ENCODE peak calls at places on chromosomes 2 and 18, in five cellular contexts. One of them, this sample, is unnamed.

GRCh38 chr18:78676622-78677482 is 302.8 kb upstream of the SALL3 start:
- DNase-seq in EL: no peak
- DNase-seq in CD8-positive, alpha-beta memory T cell: no peak
- DNase-seq in psoas muscle: peak
- DNase-seq in stimulated activated CD8-positive, alpha-beta memory T cell treated with anti-CD3 and anti-CD28 coated beads, Interleukin-7, amount 100 ng/mL, for 1 hour: no peak
- DNase-seq in this sample: no peak

GRCh38 chr2:239157766-239158165 is 243.1 kb downstream of the HDAC4 start:
- DNase-seq in EL: no peak
- DNase-seq in CD8-positive, alpha-beta memory T cell: no peak
- DNase-seq in psoas muscle: peak
- DNase-seq in stimulated activated CD8-positive, alpha-beta memory T cell treated with anti-CD3 and anti-CD28 coated beads, Interleukin-7, amount 100 ng/mL, for 1 hour: no peak
- DNase-seq in this sample: no peak

GRCh38 chr2:10722252-10722825 is 909 bp downstream of the ATP6V1C2 start:
- DNase-seq in EL: no peak
- DNase-seq in CD8-positive, alpha-beta memory T cell: no peak
- DNase-seq in psoas muscle: no peak
- DNase-seq in stimulated activated CD8-positive, alpha-beta memory T cell treated with anti-CD3 and anti-CD28 coated beads, Interleukin-7, amount 100 ng/mL, for 1 hour: no peak
- DNase-seq in this sample: no peak

GRCh38 chr2:10407841-10408648 is 40.1 kb downstream of the ODC1 start:
- DNase-seq in EL: peak
- DNase-seq in CD8-positive, alpha-beta memory T cell: peak
- DNase-seq in psoas muscle: no peak
- DNase-seq in stimulated activated CD8-positive, alpha-beta memory T cell treated with anti-CD3 and anti-CD28 coated beads, Interleukin-7, amount 100 ng/mL, for 1 hour: peak
- DNase-seq in this sample: peak

GRCh38 chr18:68024716-68025115 is 508.2 kb upstream of the DSEL start:
- DNase-seq in EL: no peak
- DNase-seq in CD8-positive, alpha-beta memory T cell: no peak
- DNase-seq in psoas muscle: no peak
- DNase-seq in stimulated activated CD8-positive, alpha-beta memory T cell treated with anti-CD3 and anti-CD28 coated beads, Interleukin-7, amount 100 ng/mL, for 1 hour: no peak
- DNase-seq in this sample: no peak

GRCh38 chr2:118300807-118301206 is 212.5 kb downstream of the INSIG2 start:
- DNase-seq in EL: no peak
- DNase-seq in CD8-positive, alpha-beta memory T cell: no peak
- DNase-seq in psoas muscle: no peak
- DNase-seq in stimulated activated CD8-positive, alpha-beta memory T cell treated with anti-CD3 and anti-CD28 coated beads, Interleukin-7, amount 100 ng/mL, for 1 hour: no peak
- DNase-seq in this sample: no peak

GRCh38 chr18:23932385-23933067 is 82.0 kb upstream of the TTC39C start:
- DNase-seq in EL: peak
- DNase-seq in CD8-positive, alpha-beta memory T cell: no peak
- DNase-seq in psoas muscle: no peak
- DNase-seq in stimulated activated CD8-positive, alpha-beta memory T cell treated with anti-CD3 and anti-CD28 coated beads, Interleukin-7, amount 100 ng/mL, for 1 hour: no peak
- DNase-seq in this sample: no peak

GRCh38 chr2:234689911-234690379 is 193.1 kb upstream of the ARL4C start:
- DNase-seq in EL: no peak
- DNase-seq in CD8-positive, alpha-beta memory T cell: no peak
- DNase-seq in psoas muscle: no peak
- DNase-seq in stimulated activated CD8-positive, alpha-beta memory T cell treated with anti-CD3 and anti-CD28 coated beads, Interleukin-7, amount 100 ng/mL, for 1 hour: no peak
- DNase-seq in this sample: no peak

GRCh38 chr18:332721-333513 is 65.1 kb upstream of the THOC1 start:
- DNase-seq in EL: no peak
- DNase-seq in CD8-positive, alpha-beta memory T cell: no peak
- DNase-seq in psoas muscle: peak
- DNase-seq in stimulated activated CD8-positive, alpha-beta memory T cell treated with anti-CD3 and anti-CD28 coated beads, Interleukin-7, amount 100 ng/mL, for 1 hour: no peak
- DNase-seq in this sample: no peak

GRCh38 chr2:117850015-117850414 is 35.5 kb downstream of the DDX18 start:
- DNase-seq in EL: no peak
- DNase-seq in CD8-positive, alpha-beta memory T cell: no peak
- DNase-seq in psoas muscle: no peak
- DNase-seq in stimulated activated CD8-positive, alpha-beta memory T cell treated with anti-CD3 and anti-CD28 coated beads, Interleukin-7, amount 100 ng/mL, for 1 hour: no peak
- DNase-seq in this sample: no peak

GRCh38 chr18:9987931-9988330 is 74.1 kb downstream of the VAPA start:
- DNase-seq in EL: no peak
- DNase-seq in CD8-positive, alpha-beta memory T cell: no peak
- DNase-seq in psoas muscle: no peak
- DNase-seq in stimulated activated CD8-positive, alpha-beta memory T cell treated with anti-CD3 and anti-CD28 coated beads, Interleukin-7, amount 100 ng/mL, for 1 hour: no peak
- DNase-seq in this sample: no peak

This sample was measured in ureter.